ENCODE peak calls at places on chromosomes 11 and 22, in four cellular contexts. A, Q, I and W are unnamed samples.

GRCh38 chr22:40176921-40177737 is 596 bp upstream of the TNRC6B start:
- DNase-seq in I (peak), Q (peak), A (peak), W (peak)

GRCh38 chr11:101129203-101129943 is at the start of gene PGR:
- DNase-seq in A (no peak), Q (peak), I (no peak), W (no peak)

GRCh38 chr11:115674176-115674575 is 170.0 kb upstream of the CADM1 start:
- DNase-seq in I (no peak), A (no peak), Q (no peak), W (peak)

GRCh38 chr11:68904458-68904847 is 762 bp downstream of the IGHMBP2 start:
- DNase-seq in A (no peak), Q (no peak), I (no peak), W (no peak)

GRCh38 chr11:72579816-72580647 is 94.2 kb downstream of the PDE2A start:
- DNase-seq in Q (no peak), I (no peak), A (no peak), W (no peak)

GRCh38 chr11:111913997-111914396 is 1.5 kb downstream of the HSPB2 start:
- DNase-seq in Q (no peak), A (no peak), I (no peak), W (peak)

GRCh38 chr22:49189871-49190270 is 637.8 kb downstream of the BRD1 start:
- DNase-seq in I (no peak), Q (no peak), A (no peak), W (no peak)

GRCh38 chr11:72741429-72741833 is 10.8 kb downstream of the ARAP1 start:
- DNase-seq in Q (peak), I (no peak), A (no peak), W (no peak)

GRCh38 chr11:121416909-121417567 is 35.1 kb upstream of the SORL1 start:
- DNase-seq in Q (no peak), I (no peak), A (peak), W (peak)

GRCh38 chr11:76626921-76627391 is 43.6 kb downstream of the LRRC32 start:
- DNase-seq in Q (no peak), A (peak), I (no peak), W (peak)

GRCh38 chr22:37167981-37168647 is 18.4 kb upstream of the IL2RB start:
- DNase-seq in Q (no peak), I (no peak), A (no peak), W (no peak)

GRCh38 chr11:68892576-68892975 is 11.1 kb downstream of the MRPL21 start:
- DNase-seq in A (no peak), Q (no peak), I (no peak), W (no peak)

GRCh38 chr11:64441127-64441526 is 82.2 kb downstream of the RPS6KA4 start:
- DNase-seq in I (no peak), A (no peak), Q (no peak), W (no peak)

GRCh38 chr11:114832532-114833125 is 154.3 kb downstream of the NXPE2 start:
- DNase-seq in I (no peak), Q (no peak), A (no peak), W (no peak)

GRCh38 chr11:95584180-95584579 is 205.4 kb downstream of the FAM76B start:
- DNase-seq in A (no peak), I (no peak), Q (no peak), W (peak)

GRCh38 chr11:97895572-97895971 is 1125.2 kb upstream of the CNTN5 start:
- DNase-seq in I (no peak), A (no peak), Q (no peak), W (no peak)

GRCh38 chr22:50059185-50059880 is 1.2 kb upstream of the TTLL8 start:
- DNase-seq in I (peak), A (no peak), Q (peak), W (peak)

GRCh38 chr11:852762-853161 is 10.1 kb downstream of the TSPAN4 start:
- DNase-seq in I (no peak), A (no peak), Q (no peak), W (no peak)

GRCh38 chr22:50178871-50179869 is 6.5 kb upstream of the TRABD start:
- DNase-seq in A (no peak), I (no peak), Q (peak), W (no peak)

GRCh38 chr11:95699631-95700470 is 89.7 kb downstream of the FAM76B start:
- DNase-seq in I (no peak), A (no peak), Q (no peak), W (peak)

GRCh38 chr11:17979770-17980371 is 33.0 kb downstream of the SERGEF start:
- DNase-seq in A (no peak), I (no peak), Q (peak), W (peak)

GRCh38 chr11:74321487-74322188 is 10.2 kb upstream of the P4HA3 start:
- DNase-seq in I (no peak), Q (peak), A (no peak), W (peak)

GRCh38 chr11:60772666-60773065 is 12.5 kb upstream of the MS4A10 start:
- DNase-seq in Q (no peak), A (no peak), I (no peak), W (no peak)

GRCh38 chr11:66332371-66333219 is 3.6 kb downstream of the RIN1 start:
- DNase-seq in A (no peak), I (no peak), Q (no peak), W (no peak)

GRCh38 chr11:14764899-14765527 is 121.4 kb downstream of the PDE3B start:
- DNase-seq in A (peak), Q (peak), I (no peak), W (peak)

GRCh38 chr11:13324709-13325108 is 47.1 kb downstream of the BMAL1 start:
- DNase-seq in I (no peak), A (no peak), Q (no peak), W (no peak)

GRCh38 chr11:65420506-65421203 is 1.9 kb upstream of the NEAT1 start:
- DNase-seq in I (no peak), Q (no peak), A (no peak), W (no peak)

GRCh38 chr11:118921121-118921928 is 4.4 kb downstream of the BCL9L start:
- DNase-seq in A (no peak), I (no peak), Q (no peak), W (peak)

GRCh38 chr22:43919106-43919965 is 4.3 kb upstream of the PNPLA3 start:
- DNase-seq in Q (no peak), I (no peak), A (no peak), W (peak)

GRCh38 chr11:63866211-63866610 is 27.3 kb downstream of the MARK2 start:
- DNase-seq in I (no peak), Q (no peak), A (peak), W (peak)

GRCh38 chr11:120061761-120062560 is 76.0 kb downstream of the TRIM29 start:
- DNase-seq in I (peak), A (no peak), Q (no peak), W (no peak)

GRCh38 chr11:120061036-120061760 is 76.7 kb downstream of the TRIM29 start:
- DNase-seq in I (no peak), Q (no peak), A (no peak), W (no peak)

GRCh38 chr11:120062561-120062930 is 75.4 kb downstream of the TRIM29 start:
- DNase-seq in Q (no peak), A (no peak), I (no peak), W (no peak)

GRCh38 chr11:120058931-120059330 is 79.0 kb downstream of the TRIM29 start:
- DNase-seq in Q (no peak), I (no peak), A (no peak), W (no peak)

DNA sequence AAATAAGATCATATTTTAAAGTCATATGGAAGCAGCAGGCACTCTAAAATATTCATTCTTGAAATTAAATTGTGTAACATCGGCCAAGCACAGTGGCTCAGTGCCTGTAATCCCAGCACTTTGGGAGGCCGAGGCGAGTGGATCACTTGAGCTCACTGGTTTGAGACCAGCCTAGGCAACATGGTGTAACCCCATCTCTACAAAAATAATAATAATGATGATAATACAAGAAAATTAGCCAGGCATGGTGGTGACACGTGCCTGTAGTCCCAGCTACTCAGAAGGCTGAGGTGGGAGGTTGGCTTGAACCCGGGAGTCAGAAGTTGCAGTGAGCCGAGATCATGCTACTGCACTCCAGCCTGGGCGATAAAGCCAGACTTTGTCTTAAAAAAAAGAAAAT is 77.4 kb downstream of the TRIM29 start:
- DNase-seq in I (no peak), A (no peak), Q (no peak), W (no peak)
- TF ChIP-seq CHD1 in I (no peak), A (no peak), Q (no peak), W (no peak)

DNA sequence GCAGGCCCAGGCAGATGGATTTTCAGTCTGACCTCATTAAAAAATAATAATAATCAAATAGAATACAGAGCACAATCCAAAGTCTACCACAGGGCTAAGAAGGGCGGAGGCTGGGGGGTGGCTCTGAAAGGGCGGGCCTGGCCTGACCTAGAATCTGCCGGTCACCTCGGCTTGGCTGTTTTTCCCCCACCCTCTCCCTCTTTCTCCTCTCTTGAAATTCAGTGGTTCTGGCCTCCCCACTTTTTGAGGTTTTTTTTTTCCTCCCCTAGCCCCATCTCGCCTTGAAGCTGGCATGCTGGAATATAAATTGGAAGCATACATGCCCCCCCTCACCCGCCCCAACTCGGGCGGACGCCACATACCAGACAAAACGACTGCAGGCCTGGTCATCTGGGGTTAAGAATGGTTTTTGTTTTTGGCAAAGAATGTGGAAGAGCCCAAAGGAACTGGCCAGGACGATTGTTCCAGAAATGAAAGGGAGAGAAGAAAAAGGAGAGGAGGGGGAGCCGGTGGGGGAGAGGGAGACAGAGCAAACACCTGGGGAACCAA is 25.1 kb downstream of the MN1 start:
- DNase-seq in I (no peak), Q (no peak), A (no peak), W (no peak)
- TF ChIP-seq USF2 in I (no peak), Q (no peak), A (no peak), W (no peak)

DNA sequence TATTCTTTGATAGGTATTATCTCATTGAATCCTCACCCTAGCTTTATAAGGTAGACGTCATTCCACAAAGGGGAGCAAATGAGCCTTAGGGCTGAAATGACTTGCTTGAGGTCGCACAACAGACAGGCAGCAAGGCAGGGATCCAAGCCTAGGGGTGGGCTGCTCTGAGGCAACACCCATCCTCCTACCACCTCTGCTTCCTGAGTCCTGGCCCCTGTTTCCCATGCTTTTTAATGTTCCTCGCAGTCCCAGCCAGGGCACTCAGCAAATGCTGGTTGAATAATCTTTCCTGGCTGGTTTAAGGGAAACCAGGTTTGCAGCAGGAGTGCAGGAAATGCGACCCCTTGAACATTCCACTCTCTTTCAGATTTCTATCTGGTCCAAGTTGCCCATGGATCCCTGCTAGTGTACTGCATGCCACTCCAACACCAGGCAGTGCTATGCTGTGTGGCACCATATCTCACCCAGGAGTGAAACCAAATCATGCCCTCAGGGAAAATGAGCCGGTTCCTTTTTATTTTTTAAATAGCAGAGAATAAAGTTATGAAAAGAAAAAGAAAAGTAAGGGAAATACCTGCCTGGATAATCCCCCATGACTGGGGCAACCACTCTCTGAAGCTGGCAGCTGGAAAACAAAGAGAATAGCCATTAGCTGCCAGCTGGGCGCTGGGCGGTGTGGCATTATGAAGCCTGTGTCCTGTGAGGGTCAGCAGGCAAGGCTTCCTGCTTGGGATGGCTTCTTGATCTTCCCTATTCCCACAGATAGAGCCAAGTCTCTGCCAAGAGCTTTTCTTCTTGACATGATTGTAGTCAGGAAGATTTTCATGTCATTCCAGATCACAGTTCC is 21.8 kb downstream of the MICAL2 start:
- DNase-seq in A (no peak), I (no peak), Q (no peak), W (no peak)
- TF ChIP-seq CHD1 in A (no peak), I (no peak), Q (no peak), W (no peak)

GRCh38 chr11:36146437-36146836 is 142.8 kb downstream of the COMMD9 start:
- DNase-seq in A (no peak), I (no peak), Q (no peak), W (no peak)
- TF ChIP-seq USF2 in A (no peak), I (no peak), Q (no peak), W (no peak)

DNA sequence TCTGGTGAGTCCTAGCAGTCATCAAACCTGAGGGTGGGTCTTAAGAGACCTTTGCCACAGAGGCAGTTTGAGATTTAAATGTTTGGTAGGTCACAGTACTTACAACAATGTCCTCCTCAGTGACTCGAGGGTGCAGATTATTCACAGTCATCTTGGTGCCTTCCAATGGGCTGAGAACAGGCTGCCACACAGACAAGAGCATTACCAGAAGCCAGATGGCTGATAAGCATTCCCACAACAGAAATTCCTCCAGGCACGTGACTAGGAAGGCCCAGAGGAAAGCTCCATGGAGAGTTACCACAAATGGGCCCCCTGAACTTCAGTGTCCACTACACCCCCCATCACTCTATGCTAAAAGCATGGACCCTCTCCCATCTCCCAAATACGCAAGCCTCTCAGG is 19.2 kb downstream of the POLDIP3 start:
- DNase-seq in Q (no peak), A (no peak), I (no peak), W (no peak)
- TF ChIP-seq CHD1 in Q (no peak), A (no peak), I (no peak), W (no peak)

GRCh38 chr22:46024136-46024840 is 47.3 kb upstream of the WNT7B start:
- DNase-seq in Q (no peak), I (no peak), A (no peak), W (no peak)

GRCh38 chr22:46026907-46027218 is 49.9 kb upstream of the WNT7B start:
- DNase-seq in A (no peak), I (no peak), Q (no peak), W (no peak)

GRCh38 chr22:46025225-46025972 is 48.4 kb upstream of the WNT7B start:
- DNase-seq in Q (no peak), A (no peak), I (no peak), W (no peak)

GRCh38 chr22:46027219-46028068 is 50.5 kb upstream of the WNT7B start:
- DNase-seq in Q (peak), I (no peak), A (no peak), W (no peak)

GRCh38 chr22:46025973-46026906 is 49.3 kb upstream of the WNT7B start:
- DNase-seq in I (no peak), A (no peak), Q (no peak), W (no peak)
- TF ChIP-seq USF2 in I (no peak), A (no peak), Q (no peak), W (no peak)

GRCh38 chr11:83791557-83791956 is 505.4 kb upstream of the CCDC90B start:
- DNase-seq in A (no peak), Q (no peak), I (no peak), W (no peak)

GRCh38 chr11:83793332-83793731 is 507.2 kb upstream of the CCDC90B start:
- DNase-seq in Q (no peak), I (no peak), A (no peak), W (no peak)
- TF ChIP-seq CHD1 in Q (no peak), I (no peak), A (no peak), W (no peak)

GRCh38 chr11:130478881-130479280 is 30.4 kb downstream of the ADAMTS15 start:
- DNase-seq in Q (no peak), A (no peak), I (no peak), W (peak)
- TF ChIP-seq USF2 in Q (no peak), A (no peak), I (no peak), W (no peak)

DNA sequence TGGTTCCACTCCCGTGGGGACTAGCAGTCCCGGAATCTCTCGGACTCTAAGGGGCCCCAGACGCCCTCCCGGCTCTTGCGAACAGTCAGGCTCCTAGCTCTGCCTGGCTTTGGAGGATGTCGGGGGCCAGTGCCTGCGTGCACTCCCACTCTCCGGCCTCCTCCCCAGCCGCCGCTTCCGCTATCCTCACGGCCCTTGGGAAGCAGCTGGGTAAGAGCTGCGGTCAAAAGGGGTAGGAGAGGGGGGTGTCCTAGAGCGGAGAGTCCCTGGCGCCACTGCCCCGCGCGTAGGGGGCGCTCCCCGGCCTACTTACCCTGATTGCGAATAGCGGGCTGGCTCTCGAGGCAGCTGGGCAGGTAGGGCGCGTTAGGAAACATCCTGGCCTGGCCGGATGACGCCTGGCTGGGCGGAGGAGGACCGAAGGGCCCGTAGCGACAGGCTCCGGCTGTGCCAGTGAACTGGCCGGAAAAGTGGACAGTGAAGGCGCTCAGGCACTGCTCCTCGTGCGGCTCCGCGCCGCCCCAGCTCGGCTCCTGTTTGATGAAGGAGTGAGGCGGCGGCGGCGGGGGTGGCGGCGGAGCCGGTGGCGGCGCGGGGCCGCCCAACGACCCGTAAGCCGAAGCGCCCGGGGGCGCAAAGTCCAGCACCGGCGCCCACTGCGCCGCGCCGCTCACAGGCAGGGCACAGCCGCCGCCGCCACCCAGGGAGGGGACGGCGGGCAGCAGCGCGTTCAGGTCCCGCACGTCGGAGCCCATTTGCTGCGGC is 770 bp downstream of the WT1 start:
- DNase-seq in A (no peak), I (no peak), Q (peak), W (no peak)
- TF ChIP-seq CHD1 in A (no peak), I (no peak), Q (peak), W (no peak)

GRCh38 chr11:44275241-44275640 is 34.7 kb downstream of the ALX4 start:
- DNase-seq in Q (no peak), A (no peak), I (no peak), W (no peak)
- TF ChIP-seq USF2 in Q (no peak), A (no peak), I (no peak), W (no peak)